ENCODE peak calls at places on chromosomes 16 and 17, in five cellular contexts. V, A, L, Z and M are unnamed samples.

GRCh38 chr17:74245818-74246204 is 28.2 kb upstream of the DNAI2 start:
- DNase-seq in V (no peak), A (no peak), L (no peak), Z (no peak), M (no peak)

GRCh38 chr16:66289051-66289680 is 77.3 kb upstream of the CDH5 start:
- DNase-seq in V (no peak), A (no peak), L (no peak), Z (no peak), M (no peak)

GRCh38 chr17:67980456-67980855 is 15.8 kb downstream of the C17orf58 start:
- DNase-seq in V (no peak), A (no peak), L (no peak), Z (no peak), M (no peak)

GRCh38 chr16:74700206-74701040 is at the start of gene MLKL:
- DNase-seq in V (peak), A (peak), L (peak), Z (peak), M (peak)

GRCh38 chr16:81778861-81779539 is at the start of gene PLCG2:
- DNase-seq in V (peak), A (peak), L (peak), Z (peak), M (peak)

GRCh38 chr17:52759864-52760263 is 601.4 kb upstream of the CA10 start:
- DNase-seq in V (no peak), A (no peak), L (no peak), Z (no peak), M (no peak)

GRCh38 chr16:75909746-75910145 is 183.5 kb upstream of the CPHXL start:
- DNase-seq in V (no peak), A (no peak), L (no peak), Z (no peak), M (no peak)

GRCh38 chr16:17921357-17921978 is 415.1 kb downstream of the NPIPA8 start:
- DNase-seq in V (no peak), A (peak), L (peak), Z (no peak), M (peak)

GRCh38 chr16:86490859-86491642 is 19.3 kb upstream of the FOXF1 start:
- DNase-seq in V (no peak), A (no peak), L (no peak), Z (no peak), M (no peak)

GRCh38 chr17:49753959-49754391 is 10.0 kb downstream of the FAM117A start:
- DNase-seq in V (peak), A (no peak), L (no peak), Z (no peak), M (no peak)

GRCh38 chr16:85202631-85203461 is 90.6 kb upstream of the CIBAR2 start:
- DNase-seq in V (peak), A (peak), L (peak), Z (no peak), M (no peak)

GRCh38 chr16:79415983-79416641 is 184.4 kb downstream of the MAF start:
- DNase-seq in V (no peak), A (no peak), L (no peak), Z (no peak), M (no peak)

GRCh38 chr16:86362155-86362849 is 148.0 kb upstream of the FOXF1 start:
- DNase-seq in V (no peak), A (peak), L (no peak), Z (no peak), M (no peak)

GRCh38 chr16:2524339-2524938 is 4.3 kb downstream of the AMDHD2 start:
- DNase-seq in V (no peak), A (no peak), L (no peak), Z (no peak), M (no peak)

GRCh38 chr17:30116345-30116660 is 313 bp upstream of the NSRP1 start:
- DNase-seq in V (no peak), A (no peak), L (no peak), Z (no peak), M (no peak)

GRCh38 chr16:11675561-11676511 is 7.6 kb downstream of the SNN start:
- DNase-seq in V (no peak), A (peak), L (no peak), Z (no peak), M (no peak)

GRCh38 chr16:9270424-9270823 is 179.0 kb downstream of the HAPSTR1 start:
- DNase-seq in V (no peak), A (no peak), L (no peak), Z (no peak), M (no peak)

GRCh38 chr16:84582958-84583516 is 34.8 kb downstream of the COTL1 start:
- DNase-seq in V (no peak), A (no peak), L (no peak), Z (no peak), M (no peak)

GRCh38 chr16:14501331-14502255 is 128.5 kb downstream of the PARN start:
- DNase-seq in V (peak), A (peak), L (peak), Z (peak), M (no peak)

GRCh38 chr16:48687421-48688038 is 77.5 kb upstream of the N4BP1 start:
- DNase-seq in V (peak), A (peak), L (peak), Z (peak), M (no peak)

GRCh38 chr16:73523209-73523608 is 475.3 kb upstream of the ZFHX3 start:
- DNase-seq in V (no peak), A (no peak), L (no peak), Z (no peak), M (no peak)

GRCh38 chr17:48555616-48556533 is 11.0 kb upstream of the HOXB2 start:
- DNase-seq in V (no peak), A (no peak), L (no peak), Z (peak), M (no peak)